ENCODE peak calls at places on chromosomes 4 and X, in seven cellular contexts. F is astrocyte, O is PC-3, U is astrocyte of the spinal cord, A is tibial artery, E is brain microvascular endothelial cell, R is lung. I is an unnamed sample.

GRCh38 chr4:26088433-26088928 is 174.5 kb downstream of the SMIM20 start:
- DNase-seq in F (peak), O (peak), U (peak), A (no peak), E (peak), R (no peak), I (peak)

GRCh38 chr4:102586644-102587021 is 85.5 kb downstream of the NFKB1 start:
- DNase-seq in F (no peak), O (no peak), U (no peak), A (no peak), E (no peak), R (no peak), I (no peak)

GRCh38 chrX:68018248-68019203 is 414.8 kb downstream of the OPHN1 start:
- DNase-seq in F (no peak), O (peak), U (peak), A (no peak), E (peak), R (no peak), I (peak)

GRCh38 chr4:187103351-187103750 is 379.7 kb upstream of the FAT1 start:
- DNase-seq in F (no peak), O (no peak), U (no peak), A (no peak), E (no peak), R (no peak), I (no peak)

GRCh38 chr4:150722908-150723362 is 141.0 kb downstream of the MAB21L2 start:
- DNase-seq in F (no peak), O (peak), U (no peak), A (peak), E (peak), R (peak), I (peak)

GRCh38 chrX:110304884-110305283 is 13.0 kb downstream of the AMMECR1 start:
- DNase-seq in F (no peak), O (no peak), U (no peak), A (no peak), E (no peak), R (no peak), I (no peak)

GRCh38 chr4:48047421-48047844 is 30.9 kb downstream of the NIPAL1 start:
- DNase-seq in F (no peak), O (no peak), U (no peak), A (no peak), E (no peak), R (no peak), I (no peak)

GRCh38 chrX:49876750-49877149 is 2.5 kb upstream of the USP27X start:
- DNase-seq in F (no peak), O (peak), U (peak), A (no peak), E (peak), R (no peak), I (peak)

GRCh38 chrX:15579778-15580747 is 20.7 kb downstream of the ACE2 start:
- DNase-seq in F (peak), O (no peak), U (peak), A (no peak), E (peak), R (no peak), I (peak)

GRCh38 chrX:120306640-120307039 is 4.6 kb downstream of the TMEM255A start:
- DNase-seq in F (no peak), O (peak), U (no peak), A (no peak), E (no peak), R (no peak), I (peak)

GRCh38 chrX:39157796-39158195 is 356.5 kb downstream of the MID1IP1 start:
- DNase-seq in F (peak), O (no peak), U (peak), A (no peak), E (peak), R (no peak), I (no peak)

GRCh38 chr4:23260510-23260909 is 567.8 kb downstream of the GBA3 start:
- DNase-seq in F (no peak), O (no peak), U (no peak), A (no peak), E (no peak), R (no peak), I (no peak)

GRCh38 chrX:69093960-69094935 is 71.0 kb downstream of the PJA1 start:
- DNase-seq in F (peak), O (peak), U (peak), A (no peak), E (peak), R (no peak), I (peak)

GRCh38 chr4:140743194-140743931 is 12.8 kb downstream of the TBC1D9 start:
- DNase-seq in F (peak), O (peak), U (peak), A (no peak), E (no peak), R (no peak), I (peak)

GRCh38 chr4:147714575-147715401 is 17.1 kb upstream of the ARHGAP10 start:
- DNase-seq in F (peak), O (peak), U (peak), A (peak), E (peak), R (no peak), I (peak)

GRCh38 chr4:90057091-90057490 is 70.1 kb upstream of the CCSER1 start:
- DNase-seq in F (no peak), O (no peak), U (no peak), A (no peak), E (no peak), R (no peak), I (no peak)

GRCh38 chr4:90064196-90064595 is 63.0 kb upstream of the CCSER1 start:
- DNase-seq in F (no peak), O (no peak), U (no peak), A (no peak), E (no peak), R (no peak), I (no peak)

GRCh38 chr4:90060039-90060438 is 67.2 kb upstream of the CCSER1 start:
- DNase-seq in F (no peak), O (no peak), U (no peak), A (no peak), E (no peak), R (no peak), I (no peak)

GRCh38 chr4:90061881-90062280 is 65.3 kb upstream of the CCSER1 start:
- DNase-seq in F (no peak), O (peak), U (no peak), A (no peak), E (no peak), R (no peak), I (no peak)
- TF ChIP-seq CTCF in F (no peak), O (no peak), U (no peak), A (no peak), E (no peak), R (no peak), I (no peak)

GRCh38 chr4:72993876-72994275 is 75.6 kb downstream of the COX18 start:
- DNase-seq in F (no peak), O (no peak), U (no peak), A (no peak), E (no peak), R (no peak), I (no peak)
- H3K4me3 ChIP-seq in F (no peak), O (no peak), U (no peak), A (no peak), E (no peak), R (no peak), I (no peak)

DNA sequence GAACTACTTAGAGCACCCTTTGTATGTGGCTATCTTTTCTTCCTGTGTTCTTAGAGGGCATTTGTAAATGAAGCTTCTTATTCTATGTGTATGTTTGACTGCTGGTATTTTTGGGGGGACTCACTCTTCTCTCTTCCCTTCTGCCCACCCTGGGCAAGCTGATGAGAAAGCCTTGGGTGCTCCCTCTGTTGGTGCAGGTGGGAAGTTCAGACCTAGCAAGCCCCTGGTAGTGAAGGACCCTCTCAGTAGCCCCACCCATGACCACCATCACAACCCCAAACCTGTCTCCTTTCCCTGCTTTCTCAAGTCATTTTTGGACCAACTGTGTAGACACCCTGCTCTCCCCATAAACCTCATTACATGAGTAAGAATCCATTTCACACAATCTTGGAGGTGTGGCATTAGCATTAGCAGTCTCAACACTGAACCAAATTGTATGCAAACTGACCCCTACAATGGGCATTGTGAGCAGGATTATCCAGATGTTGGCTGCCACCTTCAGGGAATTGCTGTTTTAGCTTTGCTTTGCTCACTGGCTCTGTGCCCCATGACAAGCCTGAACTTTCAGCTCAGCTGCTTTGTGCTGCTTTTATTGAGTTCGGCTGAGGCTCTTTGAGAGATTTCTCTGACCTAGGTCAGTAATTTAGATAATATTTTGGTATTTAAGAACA is 27.9 kb downstream of the TRIM61 start:
- DNase-seq in F (no peak), O (no peak), U (no peak), A (no peak), E (no peak), R (no peak), I (no peak)
- TF ChIP-seq CTCF in F (no peak), O (peak), U (no peak), A (no peak), E (peak), R (no peak), I (peak)

DNA sequence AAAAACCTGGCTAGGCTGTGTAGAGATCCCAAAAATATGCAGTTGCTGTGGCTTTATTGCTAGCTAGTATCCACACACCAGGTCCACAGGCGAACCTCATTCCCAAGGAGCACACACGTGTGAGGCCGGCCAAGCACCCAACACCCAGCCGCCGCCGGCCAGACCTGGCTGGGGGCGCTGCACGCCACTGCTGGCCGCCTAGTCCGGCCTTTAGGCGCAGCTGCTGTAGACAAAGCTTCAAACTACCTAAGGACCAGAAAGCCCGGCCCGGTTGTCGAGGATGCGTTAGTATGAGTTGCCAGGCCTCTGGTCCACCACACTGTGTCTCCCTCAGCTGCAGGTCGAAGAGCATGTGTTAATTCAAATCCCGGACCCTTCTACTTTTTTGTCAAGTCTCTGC is 3.1 kb downstream of the POU3F4 start:
- DNase-seq in F (peak), O (no peak), U (peak), A (no peak), E (no peak), R (no peak), I (no peak)
- H3K4me3 ChIP-seq in F (peak), O (no peak), U (peak), A (no peak), E (no peak), R (no peak), I (no peak)

GRCh38 chr4:177583000-177583399 is 140.8 kb upstream of the AGA start:
- DNase-seq in F (peak), O (peak), U (no peak), A (no peak), E (no peak), R (no peak), I (peak)

GRCh38 chr4:177574446-177574845 is 132.2 kb upstream of the AGA start:
- DNase-seq in F (peak), O (peak), U (peak), A (no peak), E (no peak), R (no peak), I (no peak)

GRCh38 chr4:177579649-177580048 is 137.4 kb upstream of the AGA start:
- DNase-seq in F (no peak), O (peak), U (no peak), A (no peak), E (no peak), R (no peak), I (no peak)
- TF ChIP-seq CTCF in F (peak), O (peak), U (peak), A (no peak), E (no peak), R (no peak), I (peak)